ENCODE peak calls at places on chromosomes 1 and 21, in nine cellular contexts. M is endothelial cell of umbilical vein, J is transverse colon, Q is body of pancreas, S is Peyer's patch, O is breast epithelium, B is K562, R is esophagus squamous epithelium, L is right lobe of liver. T is an unnamed sample.
A peak's percentile ranks its signal among the peaks of the same experiment; 100 is the strongest.

GRCh38 chr1:111596499-111596898 is 23.1 kb upstream of the RAP1A start:
- DNase-seq in M (no peak), J (peak; percentile 41), Q (no peak), S (peak; percentile 81), O (no peak), B (no peak), R (no peak), L (no peak), T (no peak)

GRCh38 chr1:24173638-24174325 is 13.3 kb downstream of the IFNLR1 start:
- DNase-seq in M (no peak), J (no peak), Q (no peak), S (peak; percentile 17), O (no peak), B (no peak), R (no peak), L (no peak), T (no peak)

GRCh38 chr1:50950396-50950795 is 9.7 kb downstream of the FAF1 start:
- DNase-seq in M (no peak), J (no peak), Q (no peak), S (no peak), O (no peak), B (no peak), R (no peak), L (no peak), T (no peak)

GRCh38 chr1:164440222-164440621 is 118.8 kb upstream of the PBX1 start:
- DNase-seq in M (no peak), J (no peak), Q (peak; percentile 14), S (no peak), O (no peak), B (no peak), R (no peak), L (no peak), T (no peak)

GRCh38 chr1:42420911-42421585 is 34.8 kb downstream of the ZMYND12 start:
- DNase-seq in M (peak; percentile 72), J (peak; percentile 58), Q (peak; percentile 76), S (no peak), O (peak; percentile 55), B (no peak), R (no peak), L (no peak), T (no peak)

GRCh38 chr1:117815926-117816325 is 113.5 kb downstream of the GDAP2 start:
- DNase-seq in M (peak; percentile 23), J (no peak), Q (no peak), S (no peak), O (no peak), B (peak; percentile 28), R (no peak), L (no peak), T (no peak)

GRCh38 chr1:154221815-154222081 is 993 bp downstream of the UBAP2L start:
- DNase-seq in M (peak; percentile 61), J (no peak), Q (no peak), S (no peak), O (no peak), B (no peak), R (no peak), L (no peak), T (no peak)

GRCh38 chr1:56146449-56146848 is 432.9 kb downstream of the PLPP3 start:
- DNase-seq in M (peak; percentile 37), J (no peak), Q (peak; percentile 3), S (no peak), O (no peak), B (no peak), R (no peak), L (no peak), T (no peak)

GRCh38 chr1:187621961-187622360 is 793.2 kb downstream of the PLA2G4A start:
- DNase-seq in M (peak; percentile 10), J (no peak), Q (no peak), S (no peak), O (no peak), B (no peak), R (no peak), L (no peak), T (no peak)

GRCh38 chr1:170375082-170375733 is 156.8 kb upstream of the GORAB start:
- DNase-seq in M (no peak), J (no peak), Q (no peak), S (no peak), O (no peak), B (no peak), R (no peak), L (no peak), T (no peak)

GRCh38 chr1:46622341-46622740 is 5.7 kb upstream of the MOB3C start:
- DNase-seq in M (no peak), J (peak; percentile 60), Q (peak; percentile 56), S (no peak), O (no peak), B (peak; percentile 69), R (no peak), L (no peak), T (no peak)

GRCh38 chr1:26278303-26278702 is 1.6 kb upstream of the SH3BGRL3 start:
- DNase-seq in M (no peak), J (peak; percentile 90), Q (no peak), S (peak; percentile 83), O (peak; percentile 62), B (no peak), R (no peak), L (peak; percentile 51), T (no peak)

GRCh38 chr1:216314369-216315095 is 108.7 kb downstream of the USH2A start:
- DNase-seq in M (no peak), J (no peak), Q (peak; percentile 43), S (no peak), O (no peak), B (no peak), R (no peak), L (no peak), T (no peak)

GRCh38 chr1:231590453-231591198 is 36.0 kb upstream of the DISC1 start:
- DNase-seq in M (peak; percentile 78), J (peak; percentile 53), Q (peak; percentile 66), S (peak; percentile 71), O (no peak), B (no peak), R (no peak), L (peak; percentile 59), T (peak; percentile 54)

GRCh38 chr1:24963099-24963872 is 33.2 kb upstream of the RUNX3 start:
- DNase-seq in M (no peak), J (peak; percentile 41), Q (no peak), S (peak; percentile 85), O (no peak), B (no peak), R (no peak), L (no peak), T (no peak)

GRCh38 chr1:214666674-214667073 is 63.7 kb downstream of the CENPF start:
- DNase-seq in M (no peak), J (no peak), Q (no peak), S (no peak), O (no peak), B (no peak), R (no peak), L (no peak), T (no peak)

GRCh38 chr1:43074244-43074643 is 97.8 kb downstream of the EBNA1BP2 start:
- DNase-seq in M (no peak), J (no peak), Q (no peak), S (no peak), O (no peak), B (no peak), R (no peak), L (no peak), T (no peak)

GRCh38 chr1:244918422-244919319 is 54.3 kb upstream of the HNRNPU start:
- DNase-seq in M (peak; percentile 38), J (peak; percentile 44), Q (peak; percentile 43), S (peak; percentile 66), O (no peak), B (peak; percentile 84), R (no peak), L (no peak), T (peak; percentile 44)

GRCh38 chr1:1215266-1215676 is 1.3 kb upstream of the TNFRSF4 start:
- DNase-seq in M (peak; percentile 29), J (no peak), Q (no peak), S (no peak), O (no peak), B (no peak), R (no peak), L (no peak), T (no peak)

GRCh38 chr1:41700581-41700980 is 216.1 kb upstream of the EDN2 start:
- DNase-seq in M (no peak), J (no peak), Q (no peak), S (no peak), O (no peak), B (no peak), R (no peak), L (no peak), T (no peak)

GRCh38 chr1:158289722-158290570 is at the start of gene CD1C:
- DNase-seq in M (no peak), J (no peak), Q (no peak), S (no peak), O (no peak), B (no peak), R (no peak), L (no peak), T (no peak)

GRCh38 chr1:164693564-164694359 is 134.8 kb downstream of the PBX1 start:
- DNase-seq in M (no peak), J (no peak), Q (peak; percentile 50), S (no peak), O (no peak), B (no peak), R (no peak), L (no peak), T (no peak)

GRCh38 chr1:43239484-43239883 is 30.3 kb upstream of the TMEM125 start:
- DNase-seq in M (no peak), J (no peak), Q (no peak), S (no peak), O (no peak), B (no peak), R (no peak), L (no peak), T (no peak)

GRCh38 chr21:46161180-46161799 is 5.9 kb upstream of the FTCD start:
- DNase-seq in M (no peak), J (peak; percentile 5), Q (no peak), S (peak; percentile 37), O (no peak), B (no peak), R (no peak), L (peak; percentile 36), T (peak; percentile 84)
- H3K4me3 ChIP-seq in M (no peak overlapping the region), J (no peak overlapping the region), Q (no peak overlapping the region), S (no peak overlapping the region), O (peak overlapping the region; percentile 33), B (no peak overlapping the region), R (no peak overlapping the region), L (no peak overlapping the region), T (peak overlapping the region; percentile 6)

GRCh38 chr1:171743014-171743870 is 1.4 kb upstream of the VAMP4 start:
- DNase-seq in M (peak; percentile 56), J (peak; percentile 37), Q (no peak), S (no peak), O (peak; percentile 25), B (no peak), R (no peak), L (no peak), T (no peak)
- TF ChIP-seq POLR2A in M (no peak), J (peak; percentile 57), Q (no peak), S (no peak), O (no peak), B (no peak), R (no peak), L (no peak), T (no peak)

GRCh38 chr1:86441581-86441980 is 17.6 kb downstream of the CLCA2 start:
- DNase-seq in M (no peak), J (peak; percentile 28), Q (no peak), S (no peak), O (no peak), B (no peak), R (no peak), L (no peak), T (no peak)
- H3K4me3 ChIP-seq in M (no peak overlapping the region), J (no peak overlapping the region), Q (no peak overlapping the region), S (no peak overlapping the region), O (no peak overlapping the region), B (no peak overlapping the region), R (no peak overlapping the region), L (no peak overlapping the region), T (no peak overlapping the region)

GRCh38 chr21:43334214-43334958 is 92.5 kb downstream of the SIK1 start:
- DNase-seq in M (no peak), J (no peak), Q (no peak), S (no peak), O (no peak), B (no peak), R (no peak), L (peak; percentile 42), T (no peak)
- TF ChIP-seq POLR2A in M (no peak), J (no peak), Q (no peak), S (no peak), O (no peak), B (no peak), R (no peak), L (no peak), T (no peak)